ENCODE peak calls at places on chromosomes 12 and 14, in six cellular contexts. W is OCI-LY7, N is heart right ventricle, B is HCT116, F is IMR-90, X is left ventricle myocardium inferior. P is an unnamed sample. For H3K4me1, the result is how much of the 10 kb centered on the place peaks cover.

GRCh38 chr14:37150414-37150813 is 22.0 kb downstream of the SLC25A21 start:
- DNase-seq in W (peak), N (no peak), B (no peak), F (peak), X (no peak), P (no peak)

GRCh38 chr12:106564678-106565329 is 18.0 kb upstream of the RFX4 start:
- DNase-seq in W (no peak), N (no peak), B (no peak), F (no peak), X (no peak), P (no peak)

GRCh38 chr14:54942913-54943312 is 40.3 kb upstream of the GCH1 start:
- DNase-seq in W (peak), N (no peak), B (no peak), F (no peak), X (no peak), P (no peak)

GRCh38 chr12:107468182-107468581 is 217.4 kb upstream of the PWP1 start:
- DNase-seq in W (no peak), N (no peak), B (no peak), F (peak), X (no peak), P (no peak)

GRCh38 chr14:30389134-30389900 is 169.6 kb upstream of the G2E3 start:
- DNase-seq in W (no peak), N (peak), B (no peak), F (no peak), X (peak), P (no peak)

GRCh38 chr14:65290830-65291229 is 121.7 kb upstream of the FUT8 start:
- DNase-seq in W (no peak), N (no peak), B (peak), F (peak), X (no peak), P (no peak)

GRCh38 chr14:35858521-35859209 is 32.5 kb downstream of the BRMS1L start:
- DNase-seq in W (no peak), N (no peak), B (no peak), F (peak), X (no peak), P (no peak)

GRCh38 chr12:106945261-106945851 is 10.4 kb upstream of the TMEM263 start:
- DNase-seq in W (peak), N (no peak), B (no peak), F (no peak), X (no peak), P (no peak)

GRCh38 chr14:50399251-50400032 is 2.8 kb upstream of the CDKL1 start:
- DNase-seq in W (no peak), N (no peak), B (peak), F (peak), X (no peak), P (no peak)

GRCh38 chr12:104505095-104505819 is 48.5 kb downstream of the CHST11 start:
- DNase-seq in W (peak), N (no peak), B (no peak), F (no peak), X (no peak), P (no peak)

GRCh38 chr12:2877959-2878732 is 1.1 kb downstream of the RHNO1 start:
- DNase-seq in W (peak), N (no peak), B (no peak), F (peak), X (no peak), P (no peak)

GRCh38 chr12:67667276-67668073 is 18.9 kb downstream of the DYRK2 start:
- DNase-seq in W (no peak), N (peak), B (no peak), F (no peak), X (peak), P (peak)

GRCh38 chr12:57243521-57244305 is 7.3 kb downstream of the STAC3 start:
- DNase-seq in W (peak), N (peak), B (peak), F (peak), X (peak), P (peak)

DNA sequence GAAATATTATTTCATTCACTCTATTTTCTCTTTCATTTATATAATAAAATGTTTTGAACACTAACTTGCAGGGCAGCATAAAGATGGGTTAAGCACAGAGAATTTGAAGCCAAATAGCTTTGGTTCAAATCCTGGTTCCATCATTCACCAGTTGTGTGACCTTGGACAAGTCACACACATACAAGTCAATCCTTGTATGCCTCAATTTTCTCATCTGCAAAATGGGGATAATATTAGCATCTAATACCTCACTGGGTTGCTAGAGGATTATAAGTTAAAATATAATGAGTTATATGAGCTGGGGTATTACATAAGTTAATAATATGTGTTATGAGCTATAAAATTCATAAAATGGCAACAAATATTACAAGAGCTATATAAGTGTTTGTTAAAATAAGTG is 94.9 kb downstream of the SOX5 start:
- DNase-seq in W (no peak), N (no peak), B (no peak), F (no peak), X (no peak), P (no peak)
- H3K4me1 ChIP-seq in W (under half), N (under half), B (under half), F (under half), X (under half), P (under half)

DNA sequence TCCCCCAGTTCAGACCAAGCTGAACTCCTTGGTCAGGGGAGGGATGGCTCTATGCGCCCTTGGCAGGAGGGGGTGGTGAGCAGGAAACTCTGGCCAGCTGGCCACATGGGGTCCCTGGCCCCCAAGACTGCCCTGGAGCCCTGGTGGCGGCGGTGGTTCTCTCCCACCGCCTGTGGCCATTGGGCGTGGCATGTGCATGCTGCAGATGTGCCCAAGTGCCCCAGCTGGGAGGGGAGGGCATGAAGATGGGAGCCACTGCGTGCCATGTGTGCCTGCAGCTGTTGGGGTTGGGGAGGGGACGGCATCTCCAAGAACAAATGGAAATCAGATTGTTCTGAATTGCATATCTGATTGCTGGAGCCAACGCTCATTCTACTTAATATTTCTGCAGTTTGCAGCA is 115.7 kb upstream of the IGF1 start:
- DNase-seq in W (no peak), N (no peak), B (no peak), F (no peak), X (no peak), P (no peak)
- TF ChIP-seq CTCF in W (no peak), N (no peak), B (no peak), F (no peak), X (no peak), P (no peak)

GRCh38 chr12:13069380-13069779 is 25.2 kb downstream of the FAM234B start:
- DNase-seq in W (no peak), N (no peak), B (no peak), F (no peak), X (no peak), P (no peak)

GRCh38 chr12:13062669-13063068 is 18.5 kb downstream of the FAM234B start:
- DNase-seq in W (no peak), N (no peak), B (no peak), F (no peak), X (no peak), P (no peak)

GRCh38 chr12:13067322-13067721 is 23.1 kb downstream of the FAM234B start:
- DNase-seq in W (no peak), N (no peak), B (no peak), F (no peak), X (no peak), P (no peak)

GRCh38 chr12:13061377-13061776 is 17.2 kb downstream of the FAM234B start:
- DNase-seq in W (no peak), N (no peak), B (no peak), F (no peak), X (no peak), P (no peak)

GRCh38 chr12:13066459-13066858 is 22.3 kb downstream of the FAM234B start:
- DNase-seq in W (no peak), N (no peak), B (no peak), F (no peak), X (no peak), P (no peak)
- H3K4me1 ChIP-seq in W (under half), N (under half), B (under half), F (under half), X (under half), P (under half)

GRCh38 chr12:12079291-12079690 is 8.6 kb downstream of the BCL2L14 start:
- DNase-seq in W (no peak), N (no peak), B (no peak), F (peak), X (no peak), P (no peak)

GRCh38 chr12:12083688-12084087 is 12.9 kb downstream of the BCL2L14 start:
- DNase-seq in W (no peak), N (no peak), B (no peak), F (no peak), X (no peak), P (no peak)

GRCh38 chr12:12086331-12086730 is 15.6 kb downstream of the BCL2L14 start:
- DNase-seq in W (no peak), N (no peak), B (no peak), F (no peak), X (no peak), P (no peak)

GRCh38 chr12:12086975-12087692 is 16.4 kb downstream of the BCL2L14 start:
- DNase-seq in W (no peak), N (no peak), B (no peak), F (no peak), X (no peak), P (no peak)

DNA sequence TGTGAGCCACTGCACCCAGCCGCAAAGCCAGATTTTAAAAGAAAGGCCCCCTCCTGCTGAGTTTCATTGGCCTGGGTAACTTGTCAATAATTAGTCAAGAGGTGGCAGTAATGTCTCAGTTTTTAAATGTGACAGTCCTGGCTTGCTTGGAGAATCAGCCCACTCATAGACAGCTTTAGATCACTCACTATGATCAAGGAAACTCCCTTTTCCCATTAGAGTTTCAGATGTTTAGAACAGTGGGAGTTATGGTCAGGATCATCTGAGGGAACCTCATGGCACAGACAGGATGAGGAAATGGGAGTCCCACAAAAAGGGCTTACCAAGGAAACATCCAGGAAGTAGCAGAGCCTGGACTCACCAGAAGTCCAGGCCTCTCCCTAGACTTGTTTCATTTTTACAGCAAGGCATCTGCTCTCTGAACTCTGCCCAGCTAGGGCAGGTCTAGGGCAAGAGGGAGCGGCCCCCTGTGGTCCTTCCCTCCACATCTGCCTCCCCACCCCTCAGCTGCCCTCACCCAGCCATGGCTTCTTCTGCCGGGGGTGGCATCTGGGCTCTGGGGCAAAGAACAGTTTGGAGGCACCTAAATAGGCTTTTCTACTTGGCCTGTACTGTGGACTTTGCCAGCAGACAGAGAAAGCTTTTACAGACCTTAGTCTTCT is 11.2 kb downstream of the BCL2L14 start:
- DNase-seq in W (peak), N (peak), B (peak), F (peak), X (no peak), P (no peak)
- TF ChIP-seq CTCF in W (peak), N (peak), B (peak), F (peak), X (peak), P (peak)

GRCh38 chr12:72273851-72274284 is 1.7 kb downstream of the TRHDE start:
- DNase-seq in W (no peak), N (no peak), B (no peak), F (no peak), X (no peak), P (peak)
- H3K4me1 ChIP-seq in W (under half), N (under half), B (under half), F (under half), X (under half), P (under half)

GRCh38 chr12:64825143-64826011 is 930 bp downstream of the TBC1D30 start:
- DNase-seq in W (no peak), N (no peak), B (no peak), F (no peak), X (no peak), P (no peak)
- TF ChIP-seq CTCF in W (no peak), N (no peak), B (no peak), F (no peak), X (no peak), P (no peak)

GRCh38 chr12:131766382-131767107 is 55.7 kb downstream of the SFSWAP start:
- DNase-seq in W (no peak), N (no peak), B (no peak), F (no peak), X (no peak), P (no peak)
- H3K4me1 ChIP-seq in W (under half), N (under half), B (under half), F (under half), X (under half), P (under half)

GRCh38 chr12:110338754-110339153 is 57.7 kb downstream of the ATP2A2 start:
- DNase-seq in W (peak), N (no peak), B (peak), F (no peak), X (no peak), P (no peak)
- TF ChIP-seq CTCF in W (peak), N (peak), B (no peak), F (peak), X (no peak), P (no peak)